ENCODE peak calls at places on chromosomes 5 and 9, in nine cellular contexts. S is epithelial cell of esophagus, Q is lower leg skin, T is GM13976, E is WTC11, G is endothelial cell, P is cardiac fibroblast, F is HCT116, A is dorsolateral prefrontal cortex. K is an unnamed sample.

GRCh38 chr9:5560439-5560838 is 50.1 kb downstream of the PDCD1LG2 start:
- DNase-seq in T (no peak), S (no peak), F (no peak), Q (no peak), G (no peak), E (no peak), P (no peak), A (no peak), K (no peak)

GRCh38 chr9:131876486-131876885 is 136.6 kb upstream of the RAPGEF1 start:
- DNase-seq in P (no peak), T (no peak), S (no peak), F (no peak), E (no peak), G (no peak), Q (no peak), A (no peak), K (peak)

GRCh38 chr5:6273090-6273735 is 105.1 kb downstream of the MED10 start:
- DNase-seq in A (no peak), E (no peak), P (no peak), Q (peak), T (no peak), S (no peak), G (no peak), F (no peak), K (no peak)

GRCh38 chr5:38556115-38556598 is 289 bp downstream of the LIFR start:
- DNase-seq in Q (no peak), G (no peak), A (no peak), F (no peak), T (no peak), E (no peak), S (no peak), P (no peak), K (no peak)

GRCh38 chr9:93123561-93124283 is 10.3 kb downstream of the NINJ1 start:
- DNase-seq in T (no peak), E (no peak), Q (peak), G (peak), F (no peak), A (no peak), S (no peak), P (no peak), K (peak)

GRCh38 chr9:87065981-87066380 is 118.7 kb upstream of the GAS1 start:
- DNase-seq in A (no peak), Q (no peak), F (no peak), G (no peak), S (no peak), P (peak), E (no peak), T (no peak), K (no peak)

GRCh38 chr5:96200611-96201010 is 232.4 kb downstream of the PCSK1 start:
- DNase-seq in S (no peak), A (no peak), E (no peak), F (no peak), G (no peak), T (no peak), Q (no peak), P (no peak), K (no peak)

GRCh38 chr5:135119497-135119896 is 85.5 kb upstream of the PITX1 start:
- DNase-seq in G (no peak), E (no peak), P (no peak), Q (no peak), S (no peak), A (no peak), T (no peak), F (no peak), K (no peak)

GRCh38 chr5:159050408-159051091 is 49.2 kb downstream of the EBF1 start:
- DNase-seq in F (no peak), Q (peak), T (peak), A (no peak), S (peak), P (peak), E (no peak), G (peak), K (no peak)

GRCh38 chr9:115673599-115673998 is 480.0 kb upstream of the PAPPA start:
- DNase-seq in Q (no peak), A (no peak), S (peak), F (no peak), G (no peak), T (no peak), E (no peak), P (peak), K (peak)

GRCh38 chr9:6184749-6185645 is 30.6 kb upstream of the IL33 start:
- DNase-seq in Q (no peak), S (peak), E (no peak), T (peak), P (peak), G (no peak), F (no peak), A (no peak), K (peak)

GRCh38 chr9:18184034-18184800 is 289.7 kb upstream of the ADAMTSL1 start:
- DNase-seq in P (peak), G (no peak), Q (no peak), E (no peak), S (no peak), F (no peak), T (no peak), A (no peak), K (no peak)

GRCh38 chr9:304106-304505 is 89.4 kb downstream of the DOCK8 start:
- DNase-seq in S (no peak), Q (no peak), E (no peak), P (no peak), G (no peak), T (no peak), F (no peak), A (no peak), K (no peak)

GRCh38 chr9:81183763-81184162 is 505.6 kb downstream of the TLE1 start:
- DNase-seq in E (no peak), A (no peak), Q (no peak), S (no peak), G (no peak), T (no peak), P (peak), F (no peak), K (no peak)

GRCh38 chr9:126614088-126614454 is 343 bp downstream of the LMX1B start:
- DNase-seq in Q (no peak), E (peak), S (no peak), A (no peak), P (no peak), G (no peak), F (no peak), T (no peak), K (no peak)

GRCh38 chr9:77177894-77178794 is 810 bp downstream of the VPS13A start:
- DNase-seq in T (peak), E (peak), P (peak), Q (peak), A (peak), G (peak), F (no peak), S (peak), K (peak)

GRCh38 chr9:77176686-77177142 is 620 bp upstream of the VPS13A start:
- DNase-seq in F (no peak), S (no peak), P (no peak), G (no peak), A (peak), Q (no peak), E (no peak), T (no peak), K (no peak)

GRCh38 chr9:77177143-77177893 is at the start of gene VPS13A:
- DNase-seq in A (peak), E (peak), Q (peak), T (peak), F (peak), P (peak), G (peak), S (peak), K (peak)

GRCh38 chr9:77183581-77183980 is 6.2 kb downstream of the VPS13A start:
- DNase-seq in G (no peak), Q (no peak), F (no peak), S (no peak), A (no peak), P (no peak), T (no peak), E (no peak), K (no peak)

DNA sequence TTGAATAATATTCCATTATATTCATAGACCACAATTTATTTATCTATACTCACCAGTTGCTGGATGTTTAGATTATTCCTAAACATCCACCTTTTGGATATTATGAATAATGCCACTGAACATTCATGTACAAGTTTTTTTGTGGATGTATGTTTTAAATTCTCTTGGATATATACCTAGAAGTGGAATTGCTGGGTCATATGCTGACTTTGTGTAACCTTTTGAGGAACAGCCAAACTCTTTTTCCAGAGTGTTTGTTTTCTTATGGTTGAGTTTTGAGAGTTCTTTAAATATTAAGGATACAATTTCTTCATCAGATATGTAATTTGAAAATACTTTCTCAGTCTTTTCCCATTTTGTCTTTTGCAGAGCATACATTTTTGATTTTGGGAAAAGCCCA is 2.7 kb downstream of the VPS13A start:
- DNase-seq in Q (no peak), T (no peak), A (no peak), P (no peak), F (no peak), G (no peak), E (no peak), S (no peak), K (no peak)
- TF ChIP-seq CTCF in Q (no peak), T (no peak), A (no peak), P (no peak), F (no peak), G (no peak), E (no peak), S (no peak), K (no peak)

GRCh38 chr5:10451137-10451824 is 9.6 kb downstream of the ROPN1L start:
- DNase-seq in G (no peak), T (no peak), P (no peak), S (peak), Q (no peak), E (no peak), F (no peak), A (no peak), K (no peak)

GRCh38 chr5:10453564-10453963 is 11.9 kb downstream of the ROPN1L start:
- DNase-seq in Q (no peak), F (no peak), S (peak), A (no peak), P (peak), G (no peak), E (no peak), T (no peak), K (no peak)

GRCh38 chr5:10454591-10455272 is 13.1 kb downstream of the ROPN1L start:
- DNase-seq in T (no peak), P (peak), A (no peak), Q (no peak), F (no peak), S (peak), E (no peak), G (no peak), K (no peak)

GRCh38 chr5:10455273-10455670 is 13.6 kb downstream of the ROPN1L start:
- DNase-seq in S (no peak), A (no peak), P (no peak), T (no peak), F (no peak), G (no peak), Q (no peak), E (peak), K (no peak)

GRCh38 chr5:10452768-10453331 is 11.2 kb downstream of the ROPN1L start:
- DNase-seq in S (peak), F (peak), T (peak), E (no peak), P (peak), A (peak), G (peak), Q (no peak), K (no peak)
- TF ChIP-seq CTCF in S (peak), F (peak), T (peak), E (no peak), P (peak), A (peak), G (peak), Q (no peak), K (peak)

DNA sequence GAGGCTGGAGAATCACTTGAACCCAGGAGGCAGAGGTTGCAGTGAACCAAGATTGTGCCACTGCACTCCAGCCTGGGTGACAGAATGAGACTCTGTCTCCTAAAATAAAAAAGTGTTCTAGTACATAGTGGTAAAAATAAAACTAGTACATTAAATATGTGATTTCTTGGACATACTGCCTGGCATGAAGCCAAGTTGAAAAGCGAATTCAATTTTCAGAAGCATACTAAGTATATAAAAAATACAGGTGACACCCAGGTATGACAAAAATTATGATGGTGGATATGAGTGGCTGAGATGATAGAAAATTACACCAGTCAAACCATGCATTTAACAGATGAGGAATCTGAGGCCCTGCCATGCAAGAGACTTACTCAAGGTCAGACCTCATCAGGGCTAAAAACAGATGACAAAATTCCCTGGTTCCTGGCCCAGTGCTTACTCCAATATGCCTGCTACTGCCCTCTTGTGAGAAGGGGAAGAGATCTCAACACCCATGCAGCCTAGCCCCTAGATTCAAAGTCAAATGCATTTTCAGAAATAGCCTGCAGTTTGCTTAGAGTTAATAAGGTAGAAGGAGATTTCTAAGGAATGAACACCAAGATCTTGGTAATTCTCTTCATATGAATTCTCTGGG is 46.6 kb upstream of the GNPDA1 start:
- DNase-seq in Q (peak), T (no peak), S (no peak), F (peak), G (no peak), E (peak), A (no peak), P (peak), K (no peak)
- TF ChIP-seq CTCF in Q (no peak), T (no peak), S (no peak), F (peak), G (no peak), E (no peak), A (no peak), P (no peak), K (peak)

GRCh38 chr5:139137703-139138102 is 60.5 kb downstream of the SIL1 start:
- DNase-seq in G (peak), T (no peak), S (peak), P (peak), Q (no peak), F (peak), A (no peak), E (peak), K (no peak)
- TF ChIP-seq CTCF in G (no peak), T (no peak), S (no peak), P (peak), Q (no peak), F (peak), A (no peak), E (no peak), K (no peak)

GRCh38 chr9:136511670-136512592 is 29.1 kb upstream of the SEC16A start:
- DNase-seq in Q (no peak), T (no peak), P (peak), F (no peak), S (no peak), A (no peak), G (peak), E (no peak), K (no peak)
- TF ChIP-seq CTCF in Q (no peak), T (no peak), P (no peak), F (no peak), S (no peak), A (no peak), G (no peak), E (no peak), K (no peak)

GRCh38 chr5:127042593-127042992 is 12.2 kb upstream of the MARCHF3 start:
- DNase-seq in S (no peak), Q (no peak), T (no peak), A (no peak), P (peak), E (no peak), G (no peak), F (no peak), K (no peak)
- TF ChIP-seq CTCF in S (no peak), Q (no peak), T (no peak), A (no peak), P (peak), E (no peak), G (no peak), F (peak), K (peak)

K was measured in tibial artery.